ENCODE peak calls at places on chromosomes 6 and 20, in eight cellular contexts. S is dermis blood vessel endothelial cell; O is effector CD4-positive, alpha-beta T cell; L is HTR-8/SVneo; Q is activated naive CD4-positive, alpha-beta T cell treated with Interleukin-2 at 50 U/mL for 16 hours; T is head of caudate nucleus; J is aorta; M is T-cell. P is an unnamed sample.

GRCh38 chr6:15554728-15555100 is 108.1 kb downstream of the DTNBP1 start:
- DNase-seq in J (no peak), M (no peak), L (no peak), Q (no peak), O (no peak), S (no peak), T (no peak), P (no peak)

GRCh38 chr6:84762220-84762940 is 2.0 kb downstream of the TBX18 start:
- DNase-seq in O (no peak), S (peak), T (no peak), Q (no peak), M (no peak), J (peak), L (no peak), P (no peak)

GRCh38 chr6:100216760-100217159 is 222.7 kb upstream of the MCHR2 start:
- DNase-seq in L (no peak), J (no peak), M (no peak), O (no peak), S (no peak), Q (no peak), T (no peak), P (no peak)

GRCh38 chr20:16556299-16556698 is 16.9 kb downstream of the KIF16B start:
- DNase-seq in J (no peak), S (no peak), M (no peak), Q (no peak), L (no peak), T (no peak), O (no peak), P (no peak)

GRCh38 chr20:22584630-22584921 is 204 bp upstream of the FOXA2 start:
- DNase-seq in O (no peak), J (no peak), T (no peak), S (no peak), Q (no peak), L (no peak), M (no peak), P (no peak)

GRCh38 chr6:23335894-23336293 is 766.5 kb downstream of the HDGFL1 start:
- DNase-seq in O (no peak), J (no peak), L (no peak), M (no peak), S (no peak), Q (no peak), T (no peak), P (no peak)

GRCh38 chr6:75290558-75290957 is 6.0 kb upstream of the TMEM30A start:
- DNase-seq in J (no peak), T (peak), O (no peak), Q (no peak), L (no peak), M (no peak), S (no peak), P (no peak)

GRCh38 chr20:33392016-33392415 is 9.3 kb downstream of the CDK5RAP1 start:
- DNase-seq in O (no peak), J (no peak), Q (no peak), L (no peak), S (no peak), T (no peak), M (no peak), P (no peak)

GRCh38 chr6:156600678-156601077 is 176.5 kb upstream of the ARID1B start:
- DNase-seq in J (no peak), M (no peak), S (no peak), Q (no peak), L (no peak), O (no peak), T (no peak), P (no peak)

GRCh38 chr20:25014816-25015215 is 22.3 kb upstream of the APMAP start:
- DNase-seq in J (peak), M (no peak), O (no peak), T (peak), S (no peak), Q (no peak), L (no peak), P (no peak)

GRCh38 chr6:24779416-24779815 is 4.7 kb downstream of the GMNN start:
- DNase-seq in J (no peak), Q (no peak), M (no peak), O (no peak), L (no peak), T (no peak), S (peak), P (no peak)

GRCh38 chr6:90293319-90293937 is 3.2 kb downstream of the BACH2 start:
- DNase-seq in Q (no peak), O (no peak), L (no peak), J (no peak), S (no peak), M (no peak), T (no peak), P (no peak)

GRCh38 chr6:1604347-1604990 is 5.2 kb upstream of the FOXC1 start:
- DNase-seq in T (peak), O (peak), M (peak), Q (peak), S (peak), L (peak), J (peak), P (no peak)

P was measured in retinal pigment epithelial cell.